ENCODE peak calls at places on chromosomes 7 and 10, in eight cellular contexts. C is tibial artery, Y is hepatocyte, M is H9, K is right lobe of liver, S is ascending aorta, R is esophagus squamous epithelium, V is small intestine. B is an unnamed sample.
A peak's percentile ranks its signal among the peaks of the same experiment; 100 is the strongest.

GRCh38 chr10:71812913-71813590 is 38.0 kb downstream of the PSAP start:
- DNase-seq in C (no peak), Y (no peak), M (no peak), K (no peak), S (no peak), R (no peak), V (no peak), B (no peak)

GRCh38 chr7:27174077-27175004 is at the start of gene HOXA10:
- DNase-seq in C (peak; percentile 61), Y (no peak), M (peak; percentile 52), K (no peak), S (no peak), R (no peak), V (no peak), B (no peak)

GRCh38 chr7:117124585-117125220 is 171.4 kb downstream of the ST7 start:
- DNase-seq in C (peak; percentile 90), Y (peak; percentile 87), M (no peak), K (peak; percentile 87), S (peak; percentile 60), R (peak; percentile 1), V (peak; percentile 90), B (no peak)

GRCh38 chr7:32070406-32071360 is at the start of gene PDE1C:
- DNase-seq in C (no peak), Y (peak; percentile 21), M (peak; percentile 56), K (no peak), S (no peak), R (no peak), V (no peak), B (peak; percentile 54)

GRCh38 chr10:109454691-109455090 is 468.6 kb downstream of the XPNPEP1 start:
- DNase-seq in C (no peak), Y (no peak), M (no peak), K (no peak), S (no peak), R (no peak), V (no peak), B (no peak)

GRCh38 chr7:100192951-100193350 is 15.2 kb downstream of the STAG3 start:
- DNase-seq in C (no peak), Y (no peak), M (no peak), K (no peak), S (no peak), R (no peak), V (no peak), B (no peak)

GRCh38 chr10:69838853-69839252 is 37.1 kb downstream of the COL13A1 start:
- DNase-seq in C (no peak), Y (no peak), M (no peak), K (no peak), S (no peak), R (no peak), V (no peak), B (no peak)

GRCh38 chr10:125002423-125003145 is 60.7 kb downstream of the ZRANB1 start:
- DNase-seq in C (peak; percentile 21), Y (no peak), M (no peak), K (peak; percentile 15), S (no peak), R (no peak), V (no peak), B (no peak)

GRCh38 chr10:51733061-51733460 is 33.7 kb upstream of the CSTF2T start:
- DNase-seq in C (no peak), Y (no peak), M (no peak), K (no peak), S (no peak), R (no peak), V (no peak), B (no peak)

GRCh38 chr7:107972986-107973385 is 30.0 kb downstream of the LAMB1 start:
- DNase-seq in C (no peak), Y (no peak), M (no peak), K (no peak), S (no peak), R (no peak), V (no peak), B (no peak)

GRCh38 chr7:22607180-22607579 is 107.2 kb upstream of the STEAP1B start:
- DNase-seq in C (no peak), Y (no peak), M (no peak), K (no peak), S (no peak), R (no peak), V (no peak), B (no peak)

GRCh38 chr10:50417906-50418697 is 166.8 kb upstream of the ASAH2 start:
- DNase-seq in C (peak; percentile 60), Y (peak; percentile 72), M (peak; percentile 71), K (peak; percentile 71), S (no peak), R (peak; percentile 19), V (peak; percentile 85), B (peak; percentile 36)

GRCh38 chr10:22252286-22252800 is 34.5 kb upstream of the EBLN1 start:
- DNase-seq in C (peak; percentile 46), Y (peak; percentile 53), M (peak; percentile 46), K (peak; percentile 54), S (no peak), R (no peak), V (peak; percentile 14), B (peak; percentile 76)

GRCh38 chr7:105675873-105676484 is 94.7 kb upstream of the EFCAB10 start:
- DNase-seq in C (no peak), Y (no peak), M (no peak), K (peak; percentile 72), S (peak; percentile 33), R (no peak), V (no peak), B (no peak)

DNA sequence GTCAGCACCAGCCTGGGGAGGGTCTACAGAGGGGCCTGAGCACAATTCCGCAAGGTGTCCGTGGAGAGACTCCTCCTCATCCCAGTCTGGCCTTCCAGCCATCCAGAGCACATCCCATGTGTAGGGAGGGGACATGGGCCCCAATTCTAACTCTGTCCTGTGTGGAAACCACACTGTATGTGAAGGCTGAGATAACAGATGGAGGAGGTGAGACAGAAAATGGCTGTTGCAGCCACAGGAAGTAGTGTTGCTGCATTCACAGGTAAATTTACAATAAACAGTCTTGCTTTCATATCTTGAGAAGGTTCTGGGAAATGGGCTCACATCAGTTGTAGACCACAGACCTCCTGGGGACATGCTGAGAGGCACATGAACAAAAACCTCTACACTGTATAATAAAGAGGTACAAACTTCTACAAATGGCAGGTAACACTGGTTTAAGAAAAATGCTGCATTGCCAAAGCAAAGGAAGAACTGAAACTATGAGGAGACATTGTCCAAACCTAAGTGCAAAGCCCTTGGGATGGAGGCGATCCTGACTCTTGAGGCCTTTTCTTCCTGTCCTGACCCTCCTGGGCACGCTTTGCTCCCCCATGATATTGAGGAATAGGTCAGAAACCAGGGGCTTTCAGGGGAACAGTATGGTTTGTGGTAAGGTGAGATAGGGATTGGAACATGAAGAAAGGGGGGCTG is 21.6 kb upstream of the GIMAP2 start:
- DNase-seq in C (no peak), Y (no peak), M (no peak), K (no peak), S (no peak), R (no peak), V (peak; percentile 67), B (no peak)
- H3K27ac ChIP-seq in C (no peak overlapping the region), Y (no peak overlapping the region), M (no peak overlapping the region), K (no peak overlapping the region), S (no peak overlapping the region), R (no peak overlapping the region), V (peak overlapping the region; percentile 79), B (no peak overlapping the region)

GRCh38 chr7:34762769-34763168 is 104.8 kb downstream of the NPSR1 start:
- DNase-seq in C (no peak), Y (no peak), M (no peak), K (no peak), S (no peak), R (no peak), V (no peak), B (no peak)
- H3K27ac ChIP-seq in C (no peak overlapping the region), Y (no peak overlapping the region), M (no peak overlapping the region), K (no peak overlapping the region), S (no peak overlapping the region), R (no peak overlapping the region), V (no peak overlapping the region), B (no peak overlapping the region)

GRCh38 chr10:73878365-73878764 is 4.0 kb upstream of the CAMK2G start:
- DNase-seq in C (no peak), Y (no peak), M (no peak), K (no peak), S (no peak), R (no peak), V (no peak), B (no peak)

GRCh38 chr10:73877533-73878160 is 3.3 kb upstream of the CAMK2G start:
- DNase-seq in C (no peak), Y (no peak), M (no peak), K (no peak), S (no peak), R (no peak), V (no peak), B (no peak)

GRCh38 chr10:73876157-73876556 is 1.8 kb upstream of the CAMK2G start:
- DNase-seq in C (no peak), Y (no peak), M (peak; percentile 51), K (no peak), S (no peak), R (no peak), V (no peak), B (no peak)

GRCh38 chr10:73876566-73876965 is 2.2 kb upstream of the CAMK2G start:
- DNase-seq in C (no peak), Y (no peak), M (no peak), K (no peak), S (no peak), R (no peak), V (peak; percentile 85), B (no peak)

GRCh38 chr10:73876971-73877370 is 2.6 kb upstream of the CAMK2G start:
- DNase-seq in C (no peak), Y (no peak), M (no peak), K (no peak), S (no peak), R (no peak), V (no peak), B (no peak)
- H3K27ac ChIP-seq in C (peak overlapping the region; percentile 88), Y (no peak overlapping the region), M (no peak overlapping the region), K (no peak overlapping the region), S (peak overlapping the region; percentile 79), R (peak overlapping the region; percentile 62), V (no peak overlapping the region), B (no peak overlapping the region)

GRCh38 chr7:99005776-99006175 is 127.4 kb downstream of the TRRAP start:
- DNase-seq in C (no peak), Y (no peak), M (no peak), K (no peak), S (no peak), R (no peak), V (no peak), B (no peak)

GRCh38 chr7:99004781-99005500 is 126.6 kb downstream of the TRRAP start:
- DNase-seq in C (no peak), Y (no peak), M (no peak), K (no peak), S (no peak), R (no peak), V (no peak), B (no peak)

GRCh38 chr7:99002827-99003212 is 124.5 kb downstream of the TRRAP start:
- DNase-seq in C (no peak), Y (no peak), M (no peak), K (no peak), S (no peak), R (no peak), V (no peak), B (no peak)

GRCh38 chr7:99003419-99003818 is 125.1 kb downstream of the TRRAP start:
- DNase-seq in C (no peak), Y (no peak), M (no peak), K (no peak), S (no peak), R (no peak), V (no peak), B (no peak)

DNA sequence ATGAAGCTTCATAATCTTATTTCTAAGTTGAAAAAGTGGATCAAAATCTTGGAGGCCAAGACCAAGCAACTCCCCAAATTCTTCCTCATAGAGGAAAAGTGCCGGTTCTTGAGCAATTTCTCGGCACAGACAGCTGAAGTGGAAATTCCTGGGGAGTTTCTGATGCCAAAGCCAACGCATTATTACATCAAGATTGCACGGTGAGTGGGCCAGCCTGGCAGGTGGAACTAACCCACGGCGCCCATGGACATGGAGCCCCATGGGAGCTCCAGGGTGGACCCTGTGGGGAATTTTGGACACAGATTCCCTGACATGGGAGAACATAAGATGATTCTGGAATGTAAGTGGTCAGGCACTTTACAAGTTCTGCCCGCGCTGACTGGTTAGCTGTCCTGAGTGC is 125.9 kb downstream of the TRRAP start:
- DNase-seq in C (no peak), Y (no peak), M (no peak), K (no peak), S (no peak), R (no peak), V (no peak), B (no peak)
- H3K27ac ChIP-seq in C (no peak overlapping the region), Y (no peak overlapping the region), M (no peak overlapping the region), K (no peak overlapping the region), S (no peak overlapping the region), R (no peak overlapping the region), V (no peak overlapping the region), B (no peak overlapping the region)